ENCODE peak calls at places on chromosome 19, in six cellular contexts. One of them, this sample, is unnamed.

GRCh38 chr19:6210721-6211600 is 68.8 kb downstream of the MLLT1 start:
- DNase-seq in Caco-2: no peak
- DNase-seq in K562: no peak
- DNase-seq in IMR-90: no peak
- DNase-seq in small intestine: no peak
- DNase-seq in esophagus muscularis mucosa: no peak
- DNase-seq in this sample: no peak

GRCh38 chr19:15469513-15470297 is 5.4 kb upstream of the RASAL3 start:
- DNase-seq in Caco-2: no peak
- DNase-seq in esophagus muscularis mucosa: no peak
- DNase-seq in IMR-90: no peak
- DNase-seq in small intestine: no peak
- DNase-seq in K562: no peak
- DNase-seq in this sample: no peak

GRCh38 chr19:34408421-34408820 is 4.2 kb downstream of the PDCD2L start:
- DNase-seq in IMR-90: no peak
- DNase-seq in K562: no peak
- DNase-seq in Caco-2: no peak
- DNase-seq in small intestine: no peak
- DNase-seq in esophagus muscularis mucosa: no peak
- DNase-seq in this sample: peak; percentile 48

GRCh38 chr19:45472557-45473365 is 5.0 kb downstream of the FOSB start:
- DNase-seq in Caco-2: no peak
- DNase-seq in small intestine: no peak
- DNase-seq in IMR-90: no peak
- DNase-seq in esophagus muscularis mucosa: no peak
- DNase-seq in K562: no peak
- DNase-seq in this sample: peak; percentile 46

GRCh38 chr19:40281381-40282208 is 3.5 kb downstream of the AKT2 start:
- DNase-seq in esophagus muscularis mucosa: no peak
- DNase-seq in small intestine: no peak
- DNase-seq in IMR-90: no peak
- DNase-seq in Caco-2: no peak
- DNase-seq in K562: no peak
- DNase-seq in this sample: no peak

GRCh38 chr19:41296323-41296935 is 13.5 kb upstream of the CCDC97 start:
- DNase-seq in K562: no peak
- DNase-seq in Caco-2: no peak
- DNase-seq in IMR-90: no peak
- DNase-seq in small intestine: no peak
- DNase-seq in esophagus muscularis mucosa: no peak
- DNase-seq in this sample: no peak

GRCh38 chr19:53037101-53038097 is 7.1 kb upstream of the ERVV-2 start:
- DNase-seq in esophagus muscularis mucosa: no peak
- DNase-seq in small intestine: no peak
- DNase-seq in K562: peak; percentile 42
- DNase-seq in IMR-90: peak; percentile 41
- DNase-seq in Caco-2: no peak
- DNase-seq in this sample: no peak

GRCh38 chr19:30719991-30720329 is 347.8 kb downstream of the ZNF536 start:
- DNase-seq in K562: no peak
- DNase-seq in IMR-90: no peak
- DNase-seq in small intestine: no peak
- DNase-seq in esophagus muscularis mucosa: no peak
- DNase-seq in Caco-2: no peak
- DNase-seq in this sample: peak; percentile 78

GRCh38 chr19:7554990-7555864 is 19.7 kb downstream of the PNPLA6 start:
- DNase-seq in IMR-90: no peak
- DNase-seq in Caco-2: no peak
- DNase-seq in esophagus muscularis mucosa: no peak
- DNase-seq in small intestine: peak; percentile 46
- DNase-seq in K562: peak; percentile 41
- DNase-seq in this sample: peak; percentile 66

GRCh38 chr19:40803857-40804782 is 5.1 kb downstream of the EGLN2 start:
- DNase-seq in esophagus muscularis mucosa: no peak
- DNase-seq in IMR-90: no peak
- DNase-seq in small intestine: peak; percentile 68
- DNase-seq in Caco-2: no peak
- DNase-seq in K562: peak; percentile 63
- DNase-seq in this sample: peak; percentile 64

GRCh38 chr19:771332-771785 is 20.4 kb downstream of the MISP start:
- DNase-seq in small intestine: no peak
- DNase-seq in K562: peak; percentile 84
- DNase-seq in Caco-2: peak; percentile 63
- DNase-seq in IMR-90: peak; percentile 43
- DNase-seq in esophagus muscularis mucosa: no peak
- DNase-seq in this sample: peak; percentile 71

GRCh38 chr19:33194527-33194883 is 375 bp downstream of the LRP3 start:
- DNase-seq in IMR-90: no peak
- DNase-seq in K562: no peak
- DNase-seq in Caco-2: no peak
- DNase-seq in small intestine: no peak
- DNase-seq in esophagus muscularis mucosa: no peak
- DNase-seq in this sample: no peak

GRCh38 chr19:9151367-9151766 is 11.2 kb downstream of the ZNF317 start:
- DNase-seq in esophagus muscularis mucosa: no peak
- DNase-seq in Caco-2: no peak
- DNase-seq in K562: no peak
- DNase-seq in small intestine: no peak
- DNase-seq in IMR-90: no peak
- DNase-seq in this sample: no peak

GRCh38 chr19:56837492-56837891 is 3.0 kb downstream of the PEG3 start:
- DNase-seq in esophagus muscularis mucosa: no peak
- DNase-seq in K562: no peak
- DNase-seq in IMR-90: no peak
- DNase-seq in Caco-2: no peak
- DNase-seq in small intestine: no peak
- DNase-seq in this sample: peak; percentile 84

GRCh38 chr19:24166055-24166454 is 79.1 kb downstream of the ZNF254 start:
- DNase-seq in IMR-90: peak; percentile 65
- DNase-seq in Caco-2: no peak
- DNase-seq in small intestine: no peak
- DNase-seq in esophagus muscularis mucosa: no peak
- DNase-seq in K562: no peak
- DNase-seq in this sample: no peak

GRCh38 chr19:18742324-18742723 is 48.8 kb downstream of the COMP start:
- DNase-seq in Caco-2: no peak
- DNase-seq in K562: no peak
- DNase-seq in IMR-90: no peak
- DNase-seq in small intestine: no peak
- DNase-seq in esophagus muscularis mucosa: no peak
- DNase-seq in this sample: no peak

GRCh38 chr19:18742838-18743237 is 48.3 kb downstream of the COMP start:
- DNase-seq in Caco-2: no peak
- DNase-seq in small intestine: peak; percentile 70
- DNase-seq in esophagus muscularis mucosa: no peak
- DNase-seq in K562: no peak
- DNase-seq in IMR-90: no peak
- DNase-seq in this sample: no peak

GRCh38 chr19:18741566-18742121 is 49.5 kb downstream of the COMP start:
- DNase-seq in K562: no peak
- DNase-seq in IMR-90: no peak
- DNase-seq in small intestine: peak; percentile 75
- DNase-seq in esophagus muscularis mucosa: no peak
- DNase-seq in Caco-2: no peak
- DNase-seq in this sample: no peak

GRCh38 chr19:18744019-18744418 is 47.1 kb downstream of the COMP start:
- DNase-seq in IMR-90: no peak
- DNase-seq in esophagus muscularis mucosa: no peak
- DNase-seq in K562: no peak
- DNase-seq in small intestine: no peak
- DNase-seq in Caco-2: no peak
- DNase-seq in this sample: no peak

GRCh38 chr19:18743281-18743825 is 47.8 kb downstream of the COMP start:
- DNase-seq in K562: peak; percentile 94
- DNase-seq in Caco-2: peak; percentile 72
- DNase-seq in IMR-90: peak; percentile 76
- DNase-seq in small intestine: peak; percentile 85
- DNase-seq in esophagus muscularis mucosa: no peak
- DNase-seq in this sample: no peak
- H3K4me3 ChIP-seq in K562: no peak overlapping the region
- H3K4me3 ChIP-seq in Caco-2: no peak overlapping the region
- H3K4me3 ChIP-seq in IMR-90: no peak overlapping the region
- H3K4me3 ChIP-seq in small intestine: no peak overlapping the region
- H3K4me3 ChIP-seq in esophagus muscularis mucosa: no peak overlapping the region
- H3K4me3 ChIP-seq in this sample: no peak overlapping the region

DNA sequence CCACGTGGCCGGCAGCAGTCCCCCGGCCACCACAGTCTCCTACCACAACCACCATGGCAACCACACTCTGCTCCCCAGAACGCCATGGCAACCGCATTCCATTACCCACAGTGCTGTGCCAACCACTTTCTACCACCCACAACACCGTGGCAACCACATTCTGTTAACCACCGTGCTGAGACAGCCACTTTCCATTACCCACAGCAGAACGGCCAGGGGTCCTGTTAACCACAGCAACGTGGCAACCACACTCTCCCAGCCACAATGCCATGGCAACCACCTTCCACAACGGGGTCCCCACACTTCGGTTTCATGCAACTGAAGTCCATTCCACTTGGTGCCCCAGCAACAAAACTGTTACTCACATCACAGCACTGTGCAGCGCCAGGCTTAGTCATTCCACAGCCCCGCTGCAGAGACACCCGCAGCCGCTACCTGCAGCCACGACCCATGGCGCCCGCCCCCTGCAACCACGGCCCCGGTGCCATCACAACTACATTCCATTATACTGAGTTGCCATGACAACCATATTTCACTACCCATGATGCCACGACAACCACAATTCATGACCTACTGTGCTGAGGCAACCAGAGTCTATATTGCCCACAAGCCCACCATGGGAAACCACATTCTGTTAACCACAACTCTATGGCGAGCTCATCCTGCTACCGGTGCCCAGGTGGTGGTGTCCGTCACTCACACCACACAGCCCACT is 10.0 kb downstream of the DPF1 start:
- DNase-seq in esophagus muscularis mucosa: no peak
- DNase-seq in Caco-2: no peak
- DNase-seq in IMR-90: peak; percentile 61
- DNase-seq in small intestine: no peak
- DNase-seq in K562: no peak
- DNase-seq in this sample: peak; percentile 56
- H3K4me3 ChIP-seq in esophagus muscularis mucosa: no peak overlapping the region
- H3K4me3 ChIP-seq in Caco-2: no peak overlapping the region
- H3K4me3 ChIP-seq in IMR-90: no peak overlapping the region
- H3K4me3 ChIP-seq in small intestine: no peak overlapping the region
- H3K4me3 ChIP-seq in K562: no peak overlapping the region
- H3K4me3 ChIP-seq in this sample: no peak overlapping the region

GRCh38 chr19:38253788-38254187 is 2.4 kb downstream of the PPP1R14A start:
- DNase-seq in Caco-2: no peak
- DNase-seq in esophagus muscularis mucosa: no peak
- DNase-seq in K562: no peak
- DNase-seq in IMR-90: no peak
- DNase-seq in small intestine: no peak
- DNase-seq in this sample: no peak
- H3K4me3 ChIP-seq in Caco-2: no peak overlapping the region
- H3K4me3 ChIP-seq in esophagus muscularis mucosa: peak overlapping the region; percentile 86
- H3K4me3 ChIP-seq in K562: no peak overlapping the region
- H3K4me3 ChIP-seq in IMR-90: no peak overlapping the region
- H3K4me3 ChIP-seq in small intestine: no peak overlapping the region
- H3K4me3 ChIP-seq in this sample: no peak overlapping the region

GRCh38 chr19:18416778-18417249 is 2.4 kb upstream of the SSBP4 start:
- DNase-seq in esophagus muscularis mucosa: peak; percentile 96
- DNase-seq in IMR-90: peak; percentile 78
- DNase-seq in K562: peak; percentile 97
- DNase-seq in Caco-2: peak; percentile 87
- DNase-seq in small intestine: no peak
- DNase-seq in this sample: peak; percentile 96
- H3K4me3 ChIP-seq in esophagus muscularis mucosa: peak overlapping the region; percentile 86
- H3K4me3 ChIP-seq in IMR-90: peak overlapping the region; percentile 32
- H3K4me3 ChIP-seq in K562: peak overlapping the region; percentile 60
- H3K4me3 ChIP-seq in Caco-2: peak overlapping the region; percentile 57
- H3K4me3 ChIP-seq in small intestine: peak overlapping the region; percentile 25
- H3K4me3 ChIP-seq in this sample: no peak overlapping the region

GRCh38 chr19:2255112-2255845 is 938 bp downstream of the JSRP1 start:
- DNase-seq in esophagus muscularis mucosa: no peak
- DNase-seq in K562: no peak
- DNase-seq in small intestine: no peak
- DNase-seq in Caco-2: peak; percentile 37
- DNase-seq in IMR-90: no peak
- DNase-seq in this sample: no peak

GRCh38 chr19:2252481-2253105 is 3.5 kb downstream of the AMH start:
- DNase-seq in small intestine: no peak
- DNase-seq in Caco-2: no peak
- DNase-seq in IMR-90: no peak
- DNase-seq in esophagus muscularis mucosa: no peak
- DNase-seq in K562: no peak
- DNase-seq in this sample: no peak

GRCh38 chr19:2254052-2254872 is 2.0 kb downstream of the JSRP1 start:
- DNase-seq in Caco-2: no peak
- DNase-seq in IMR-90: peak; percentile 23
- DNase-seq in K562: no peak
- DNase-seq in small intestine: no peak
- DNase-seq in esophagus muscularis mucosa: no peak
- DNase-seq in this sample: peak; percentile 84

GRCh38 chr19:2251577-2252480 is 2.7 kb downstream of the AMH start:
- DNase-seq in K562: no peak
- DNase-seq in IMR-90: no peak
- DNase-seq in esophagus muscularis mucosa: no peak
- DNase-seq in Caco-2: no peak
- DNase-seq in small intestine: no peak
- DNase-seq in this sample: no peak

GRCh38 chr19:2253106-2254051 is 2.8 kb downstream of the JSRP1 start:
- DNase-seq in K562: no peak
- DNase-seq in small intestine: no peak
- DNase-seq in IMR-90: no peak
- DNase-seq in esophagus muscularis mucosa: no peak
- DNase-seq in Caco-2: no peak
- DNase-seq in this sample: peak; percentile 67
- H3K4me3 ChIP-seq in K562: no peak overlapping the region
- H3K4me3 ChIP-seq in small intestine: peak overlapping the region; percentile 32
- H3K4me3 ChIP-seq in IMR-90: no peak overlapping the region
- H3K4me3 ChIP-seq in esophagus muscularis mucosa: peak overlapping the region; percentile 9
- H3K4me3 ChIP-seq in Caco-2: no peak overlapping the region
- H3K4me3 ChIP-seq in this sample: no peak overlapping the region